ENCODE peak calls at places on chromosomes 2 and 18, in eight cellular contexts. Z, C, Q, F, K, V, N and R are unnamed samples.

GRCh38 chr2:169732583-169733358 is 861 bp upstream of the KLHL23 start:
- DNase-seq in Z (no peak), C (no peak), Q (no peak), F (no peak), K (no peak), V (no peak), N (no peak), R (no peak)

GRCh38 chr2:169797601-169798000 is 1.1 kb upstream of the SSB start:
- DNase-seq in Z (no peak), C (no peak), Q (no peak), F (no peak), K (no peak), V (no peak), N (no peak), R (no peak)

GRCh38 chr18:37674570-37674969 is 109.0 kb upstream of the CELF4 start:
- DNase-seq in Z (no peak), C (no peak), Q (no peak), F (no peak), K (no peak), V (no peak), N (no peak), R (no peak)

GRCh38 chr2:157853211-157853610 is 22.9 kb downstream of the ACVR1 start:
- DNase-seq in Z (no peak), C (no peak), Q (no peak), F (no peak), K (no peak), V (no peak), N (no peak), R (no peak)

GRCh38 chr18:35695803-35696202 is 114.3 kb downstream of the GALNT1 start:
- DNase-seq in Z (no peak), C (no peak), Q (no peak), F (peak), K (no peak), V (no peak), N (no peak), R (no peak)

GRCh38 chr2:37614061-37614802 is 57.2 kb downstream of the CDC42EP3 start:
- DNase-seq in Z (no peak), C (peak), Q (no peak), F (peak), K (no peak), V (peak), N (no peak), R (no peak)

GRCh38 chr2:237333748-237334147 is 80.2 kb downstream of the COL6A3 start:
- DNase-seq in Z (no peak), C (no peak), Q (no peak), F (no peak), K (no peak), V (no peak), N (no peak), R (no peak)

GRCh38 chr18:62505669-62506494 is 16.9 kb upstream of the ZCCHC2 start:
- DNase-seq in Z (no peak), C (no peak), Q (peak), F (no peak), K (no peak), V (no peak), N (no peak), R (no peak)

GRCh38 chr18:55863876-55864275 is 275.9 kb upstream of the TCF4 start:
- DNase-seq in Z (no peak), C (no peak), Q (no peak), F (no peak), K (no peak), V (peak), N (no peak), R (no peak)

GRCh38 chr2:6231166-6231565 is 539.0 kb downstream of the SOX11 start:
- DNase-seq in Z (no peak), C (no peak), Q (no peak), F (no peak), K (no peak), V (no peak), N (no peak), R (no peak)

GRCh38 chr2:115874427-115874826 is 1432.0 kb downstream of the DPP10 start:
- DNase-seq in Z (no peak), C (no peak), Q (no peak), F (no peak), K (no peak), V (no peak), N (no peak), R (no peak)

GRCh38 chr2:39696838-39697237 is 31.1 kb downstream of the TMEM178A start:
- DNase-seq in Z (no peak), C (peak), Q (no peak), F (no peak), K (no peak), V (peak), N (no peak), R (no peak)
- TF ChIP-seq CTCF in Z (peak), C (peak), Q (no peak), F (peak), K (no peak), V (peak), N (no peak), R (peak)

DNA sequence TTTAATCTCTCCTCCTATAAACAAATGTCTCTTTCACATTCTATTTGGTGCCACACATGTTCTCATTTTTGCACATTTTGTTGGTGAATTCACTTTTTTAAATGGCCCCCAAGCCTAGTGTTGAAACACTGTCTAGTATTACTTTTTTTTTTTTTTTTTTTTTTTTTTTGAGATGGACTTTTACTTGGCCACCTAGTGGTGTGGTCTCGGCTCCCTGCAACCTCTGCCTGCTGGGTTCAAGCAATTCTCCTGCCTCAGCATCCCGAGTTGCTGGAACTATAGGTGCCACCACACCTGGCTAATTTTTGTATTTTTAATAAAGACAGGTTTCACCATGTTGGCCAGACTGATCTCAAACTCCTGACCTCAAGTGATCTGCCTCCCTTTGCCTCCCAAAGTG is 273.8 kb upstream of the SLC14A2 start:
- DNase-seq in Z (no peak), C (no peak), Q (no peak), F (no peak), K (no peak), V (no peak), N (no peak), R (no peak)
- TF ChIP-seq CTCF in Z (no peak), C (no peak), Q (no peak), F (no peak), K (no peak), V (peak), N (no peak), R (peak)

GRCh38 chr18:27685807-27686412 is 491.0 kb downstream of the CDH2 start:
- DNase-seq in Z (no peak), C (peak), Q (peak), F (no peak), K (peak), V (peak), N (no peak), R (no peak)
- TF ChIP-seq CTCF in Z (peak), C (peak), Q (peak), F (peak), K (peak), V (peak), N (peak), R (peak)

GRCh38 chr18:44876024-44876423 is 195.3 kb downstream of the SETBP1 start:
- DNase-seq in Z (no peak), C (no peak), Q (no peak), F (no peak), K (no peak), V (no peak), N (no peak), R (no peak)

GRCh38 chr18:44880170-44880569 is 199.5 kb downstream of the SETBP1 start:
- DNase-seq in Z (no peak), C (no peak), Q (no peak), F (no peak), K (no peak), V (no peak), N (no peak), R (no peak)

GRCh38 chr18:44878335-44878734 is 197.6 kb downstream of the SETBP1 start:
- DNase-seq in Z (no peak), C (no peak), Q (no peak), F (no peak), K (no peak), V (no peak), N (no peak), R (no peak)

GRCh38 chr18:44871771-44872170 is 191.1 kb downstream of the SETBP1 start:
- DNase-seq in Z (no peak), C (no peak), Q (peak), F (no peak), K (no peak), V (no peak), N (no peak), R (no peak)

GRCh38 chr18:44876749-44877148 is 196.1 kb downstream of the SETBP1 start:
- DNase-seq in Z (no peak), C (no peak), Q (no peak), F (no peak), K (no peak), V (no peak), N (no peak), R (no peak)
- TF ChIP-seq CTCF in Z (no peak), C (no peak), Q (no peak), F (no peak), K (no peak), V (no peak), N (no peak), R (no peak)

DNA sequence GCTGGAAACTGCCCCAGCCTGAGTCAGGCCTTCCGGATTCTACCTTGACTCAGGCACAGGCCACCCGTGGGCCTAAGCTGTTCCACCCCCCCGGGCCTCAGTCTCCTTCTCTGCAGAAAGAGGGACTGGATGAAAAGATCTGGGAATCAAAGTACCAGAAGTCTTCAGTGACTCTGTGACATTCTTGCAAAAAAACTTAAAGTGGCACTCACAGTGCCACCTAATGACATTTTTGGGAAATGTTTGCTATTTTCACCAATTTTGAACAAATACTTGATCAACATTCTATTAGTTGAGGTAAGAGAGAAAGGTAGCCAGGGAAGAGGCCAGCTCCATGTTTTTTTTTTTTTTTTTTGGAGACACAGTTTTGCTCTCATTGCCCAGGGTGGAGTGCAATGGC is 48.3 kb upstream of the ACAA2 start:
- DNase-seq in Z (no peak), C (no peak), Q (peak), F (no peak), K (peak), V (no peak), N (no peak), R (no peak)
- TF ChIP-seq CTCF in Z (peak), C (peak), Q (peak), F (peak), K (peak), V (peak), N (peak), R (peak)

GRCh38 chr2:197813093-197813787 is 8.8 kb downstream of the PLCL1 start:
- DNase-seq in Z (no peak), C (peak), Q (no peak), F (no peak), K (no peak), V (no peak), N (no peak), R (no peak)
- TF ChIP-seq CTCF in Z (peak), C (peak), Q (peak), F (no peak), K (peak), V (peak), N (peak), R (peak)

DNA sequence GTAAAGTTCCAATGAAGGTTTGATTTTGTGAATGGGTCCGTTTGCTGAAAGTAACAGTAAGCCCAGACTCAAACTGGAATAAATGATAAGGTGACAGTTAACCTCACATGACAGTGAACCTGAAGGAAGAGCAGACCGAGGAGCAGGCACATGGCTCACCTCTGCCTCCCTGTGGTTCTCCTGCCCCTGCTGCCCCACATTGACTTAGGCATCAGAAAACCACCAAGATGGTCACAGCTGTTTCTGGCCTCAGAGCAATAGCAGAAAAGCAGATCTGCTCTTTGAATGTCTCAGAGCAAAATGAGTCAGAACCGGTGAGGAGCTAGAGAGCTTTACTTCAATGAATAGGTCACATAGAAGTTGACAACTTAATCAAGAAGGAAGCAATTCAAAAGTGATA is 487.6 kb downstream of the METTL4 start:
- DNase-seq in Z (no peak), C (no peak), Q (no peak), F (no peak), K (peak), V (no peak), N (no peak), R (no peak)
- TF ChIP-seq CTCF in Z (no peak), C (no peak), Q (peak), F (no peak), K (peak), V (peak), N (no peak), R (no peak)